ENCODE peak calls at places on chromosome 20, in four cellular contexts. H, G, F and A are unnamed samples.

GRCh38 chr20:61313396-61313795 is 61.3 kb downstream of the CDH4 start:
- DNase-seq in H (no peak), G (no peak), F (no peak), A (no peak)

GRCh38 chr20:12928755-12929401 is 79.9 kb upstream of the SPTLC3 start:
- DNase-seq in H (no peak), G (no peak), F (no peak), A (peak)

GRCh38 chr20:64151634-64152530 is 12.4 kb upstream of the MYT1 start:
- DNase-seq in H (no peak), G (no peak), F (no peak), A (no peak)

GRCh38 chr20:12824353-12824752 is 184.4 kb upstream of the SPTLC3 start:
- DNase-seq in H (no peak), G (no peak), F (no peak), A (no peak)

GRCh38 chr20:57877995-57878394 is 168.2 kb upstream of the PMEPA1 start:
- DNase-seq in H (no peak), G (no peak), F (no peak), A (no peak)

GRCh38 chr20:45994761-45995160 is 13.9 kb upstream of the MMP9 start:
- DNase-seq in H (no peak), G (no peak), F (no peak), A (no peak)

GRCh38 chr20:19047040-19047950 is 165.1 kb upstream of the SLC24A3 start:
- DNase-seq in H (no peak), G (no peak), F (no peak), A (no peak)

GRCh38 chr20:25230177-25230831 is 17.6 kb upstream of the PYGB start:
- DNase-seq in H (no peak), G (no peak), F (no peak), A (no peak)

GRCh38 chr20:46289416-46289815 is 18.9 kb downstream of the CDH22 start:
- DNase-seq in H (no peak), G (no peak), F (no peak), A (no peak)

GRCh38 chr20:46169245-46170171 is 51.4 kb downstream of the CD40 start:
- DNase-seq in H (no peak), G (no peak), F (no peak), A (no peak)

GRCh38 chr20:38770546-38770945 is 22.3 kb downstream of the ACTR5 start:
- DNase-seq in H (no peak), G (no peak), F (no peak), A (no peak)

GRCh38 chr20:63133481-63134091 is 82.3 kb downstream of the YTHDF1 start:
- DNase-seq in H (no peak), G (no peak), F (no peak), A (no peak)

GRCh38 chr20:36957875-36958667 is 6.6 kb upstream of the SAMHD1 start:
- DNase-seq in H (no peak), G (no peak), F (no peak), A (no peak)

GRCh38 chr20:54208492-54209044 is 681 bp downstream of the PFDN4 start:
- DNase-seq in H (no peak), G (no peak), F (no peak), A (peak)

GRCh38 chr20:43853174-43853803 is 61.4 kb upstream of the TOX2 start:
- DNase-seq in H (no peak), G (no peak), F (no peak), A (no peak)

GRCh38 chr20:41058007-41058673 is 29.5 kb downstream of the TOP1 start:
- DNase-seq in H (no peak), G (no peak), F (no peak), A (peak)

GRCh38 chr20:54048489-54048888 is 21.9 kb downstream of the BCAS1 start:
- DNase-seq in H (no peak), G (no peak), F (no peak), A (no peak)

GRCh38 chr20:48448601-48449384 is 379.0 kb downstream of the PREX1 start:
- DNase-seq in H (no peak), G (no peak), F (no peak), A (no peak)

GRCh38 chr20:34579936-34580587 is 21.5 kb downstream of the MAP1LC3A start:
- DNase-seq in H (no peak), G (no peak), F (no peak), A (no peak)

GRCh38 chr20:56627122-56628014 is 1.7 kb upstream of the TFAP2C start:
- DNase-seq in H (no peak), G (no peak), F (no peak), A (no peak)